ENCODE peak calls at places on chromosomes 6 and 20, in four cellular contexts. M is HS-5; N is activated CD8-positive, alpha-beta memory T cell treated with anti-CD3 and anti-CD28 coated beads for 24 hours; R is DMS153. U is an unnamed sample.

GRCh38 chr6:87209812-87210211 is 54.4 kb downstream of the ZNF292 start:
- DNase-seq in M (no peak), N (no peak), R (no peak), U (no peak)

GRCh38 chr6:138311268-138311667 is 66.4 kb upstream of the SMIM28 start:
- DNase-seq in M (no peak), N (no peak), R (no peak), U (no peak)

GRCh38 chr20:63100926-63101699 is 94.3 kb upstream of the BHLHE23 start:
- DNase-seq in M (no peak), N (no peak), R (no peak), U (no peak)

GRCh38 chr20:57705103-57705899 is 4.5 kb downstream of the PMEPA1 start:
- DNase-seq in M (no peak), N (no peak), R (no peak), U (no peak)

GRCh38 chr6:106547053-106547414 is 82.3 kb downstream of the RTN4IP1 start:
- DNase-seq in M (no peak), N (no peak), R (peak; percentile 68), U (peak; percentile 85)

GRCh38 chr20:53800883-53801604 is 207.4 kb upstream of the ZNF217 start:
- DNase-seq in M (no peak), N (peak; percentile 32), R (no peak), U (no peak)

GRCh38 chr6:11769816-11770545 is 8.6 kb downstream of the ADTRP start:
- DNase-seq in M (no peak), N (no peak), R (no peak), U (peak; percentile 82)

GRCh38 chr6:52341861-52342260 is 20.1 kb upstream of the PAQR8 start:
- DNase-seq in M (no peak), N (no peak), R (no peak), U (no peak)

GRCh38 chr6:68776382-68776781 is 141.3 kb downstream of the ADGRB3 start:
- DNase-seq in M (no peak), N (no peak), R (no peak), U (no peak)

GRCh38 chr6:100344761-100345160 is 120.0 kb downstream of the SIM1 start:
- DNase-seq in M (peak; percentile 61), N (no peak), R (no peak), U (no peak)

GRCh38 chr6:125014157-125014957 is 52.1 kb downstream of the RNF217 start:
- DNase-seq in M (peak; percentile 19), N (no peak), R (no peak), U (no peak)

GRCh38 chr20:44734938-44735337 is 10.7 kb upstream of the KCNK15 start:
- DNase-seq in M (peak; percentile 89), N (no peak), R (no peak), U (peak; percentile 72)

GRCh38 chr20:865379-865778 is 31.9 kb downstream of the FAM110A start:
- DNase-seq in M (no peak), N (no peak), R (no peak), U (no peak)

GRCh38 chr6:105324386-105325000 is 78.4 kb downstream of the PREP start:
- DNase-seq in M (no peak), N (no peak), R (no peak), U (no peak)

GRCh38 chr6:78487401-78487800 is 379.9 kb upstream of the IRAK1BP1 start:
- DNase-seq in M (no peak), N (no peak), R (no peak), U (no peak)

U was measured in PC-9.